ENCODE peak calls at places on chromosomes 1 and 21, in five cellular contexts. One of them, this sample, is unnamed.

GRCh38 chr1:156062189-156062588 is 1.2 kb downstream of the RAB25 start:
- DNase-seq in neural progenitor cell: no peak
- DNase-seq in neuronal stem cell: no peak
- DNase-seq in IMR-90: peak
- DNase-seq in fibroblast of lung: no peak
- DNase-seq in this sample: no peak

GRCh38 chr1:8061673-8062386 is 35.7 kb upstream of the ERRFI1 start:
- DNase-seq in neural progenitor cell: no peak
- DNase-seq in neuronal stem cell: no peak
- DNase-seq in IMR-90: peak
- DNase-seq in fibroblast of lung: peak
- DNase-seq in this sample: no peak

GRCh38 chr1:93995837-93996526 is 86.8 kb upstream of the GCLM start:
- DNase-seq in neural progenitor cell: no peak
- DNase-seq in neuronal stem cell: no peak
- DNase-seq in IMR-90: no peak
- DNase-seq in fibroblast of lung: no peak
- DNase-seq in this sample: no peak

GRCh38 chr21:40850071-40850470 is 3.1 kb upstream of the DSCAM start:
- DNase-seq in neural progenitor cell: no peak
- DNase-seq in neuronal stem cell: no peak
- DNase-seq in IMR-90: no peak
- DNase-seq in fibroblast of lung: no peak
- DNase-seq in this sample: no peak

GRCh38 chr1:201691716-201692115 is 137.2 kb upstream of the IPO9 start:
- DNase-seq in neural progenitor cell: no peak
- DNase-seq in neuronal stem cell: no peak
- DNase-seq in IMR-90: no peak
- DNase-seq in fibroblast of lung: no peak
- DNase-seq in this sample: no peak

GRCh38 chr1:16143566-16144324 is 12.1 kb downstream of the EPHA2 start:
- DNase-seq in neural progenitor cell: no peak
- DNase-seq in neuronal stem cell: no peak
- DNase-seq in IMR-90: no peak
- DNase-seq in fibroblast of lung: no peak
- DNase-seq in this sample: no peak

GRCh38 chr1:231279081-231279480 is 38.1 kb downstream of the GNPAT start:
- DNase-seq in neural progenitor cell: no peak
- DNase-seq in neuronal stem cell: no peak
- DNase-seq in IMR-90: peak
- DNase-seq in fibroblast of lung: peak
- DNase-seq in this sample: no peak

GRCh38 chr1:228341450-228341813 is 65.2 kb downstream of the TRIM11 start:
- DNase-seq in neural progenitor cell: no peak
- DNase-seq in neuronal stem cell: no peak
- DNase-seq in IMR-90: no peak
- DNase-seq in fibroblast of lung: no peak
- DNase-seq in this sample: no peak

GRCh38 chr1:111624382-111624781 is 4.8 kb downstream of the RAP1A start:
- DNase-seq in neural progenitor cell: no peak
- DNase-seq in neuronal stem cell: no peak
- DNase-seq in IMR-90: no peak
- DNase-seq in fibroblast of lung: no peak
- DNase-seq in this sample: no peak

GRCh38 chr1:41805771-41806471 is 112.8 kb downstream of the HIVEP3 start:
- DNase-seq in neural progenitor cell: no peak
- DNase-seq in neuronal stem cell: no peak
- DNase-seq in IMR-90: no peak
- DNase-seq in fibroblast of lung: no peak
- DNase-seq in this sample: no peak

GRCh38 chr1:174761257-174761760 is 238.4 kb upstream of the CACYBP start:
- DNase-seq in neural progenitor cell: no peak
- DNase-seq in neuronal stem cell: no peak
- DNase-seq in IMR-90: no peak
- DNase-seq in fibroblast of lung: no peak
- DNase-seq in this sample: no peak

GRCh38 chr1:241423541-241424479 is 66.8 kb upstream of the RGS7 start:
- DNase-seq in neural progenitor cell: peak
- DNase-seq in neuronal stem cell: peak
- DNase-seq in IMR-90: peak
- DNase-seq in fibroblast of lung: peak
- DNase-seq in this sample: no peak

GRCh38 chr1:21909787-21910503 is 27.2 kb downstream of the HSPG2 start:
- DNase-seq in neural progenitor cell: peak
- DNase-seq in neuronal stem cell: peak
- DNase-seq in IMR-90: peak
- DNase-seq in fibroblast of lung: peak
- DNase-seq in this sample: no peak

GRCh38 chr1:178612261-178612660 is 99.4 kb downstream of the TEX35 start:
- DNase-seq in neural progenitor cell: no peak
- DNase-seq in neuronal stem cell: no peak
- DNase-seq in IMR-90: peak
- DNase-seq in fibroblast of lung: peak
- DNase-seq in this sample: no peak

GRCh38 chr1:119799599-119800177 is 11.6 kb downstream of the REG4 start:
- DNase-seq in neural progenitor cell: no peak
- DNase-seq in neuronal stem cell: no peak
- DNase-seq in IMR-90: no peak
- DNase-seq in fibroblast of lung: no peak
- DNase-seq in this sample: no peak

GRCh38 chr1:67749263-67749843 is 64.4 kb downstream of the GADD45A start:
- DNase-seq in neural progenitor cell: peak
- DNase-seq in neuronal stem cell: no peak
- DNase-seq in IMR-90: no peak
- DNase-seq in fibroblast of lung: no peak
- DNase-seq in this sample: no peak

GRCh38 chr21:33219961-33220360 is 9.8 kb upstream of the IFNAR2 start:
- DNase-seq in neural progenitor cell: no peak
- DNase-seq in neuronal stem cell: no peak
- DNase-seq in IMR-90: no peak
- DNase-seq in fibroblast of lung: no peak
- DNase-seq in this sample: no peak

GRCh38 chr1:19067187-19067911 is 110.9 kb upstream of the IFFO2 start:
- DNase-seq in neural progenitor cell: peak
- DNase-seq in neuronal stem cell: peak
- DNase-seq in IMR-90: no peak
- DNase-seq in fibroblast of lung: no peak
- DNase-seq in this sample: no peak

GRCh38 chr1:11522400-11523235 is 43.7 kb downstream of the DISP3 start:
- DNase-seq in neural progenitor cell: no peak
- DNase-seq in neuronal stem cell: no peak
- DNase-seq in IMR-90: no peak
- DNase-seq in fibroblast of lung: no peak
- DNase-seq in this sample: no peak

GRCh38 chr1:11519629-11520031 is 40.7 kb downstream of the DISP3 start:
- DNase-seq in neural progenitor cell: no peak
- DNase-seq in neuronal stem cell: no peak
- DNase-seq in IMR-90: no peak
- DNase-seq in fibroblast of lung: no peak
- DNase-seq in this sample: no peak

GRCh38 chr1:11521605-11522399 is 42.8 kb downstream of the DISP3 start:
- DNase-seq in neural progenitor cell: no peak
- DNase-seq in neuronal stem cell: no peak
- DNase-seq in IMR-90: no peak
- DNase-seq in fibroblast of lung: no peak
- DNase-seq in this sample: no peak

GRCh38 chr1:11518791-11519628 is 40.1 kb downstream of the DISP3 start:
- DNase-seq in neural progenitor cell: no peak
- DNase-seq in neuronal stem cell: no peak
- DNase-seq in IMR-90: no peak
- DNase-seq in fibroblast of lung: no peak
- DNase-seq in this sample: no peak

DNA sequence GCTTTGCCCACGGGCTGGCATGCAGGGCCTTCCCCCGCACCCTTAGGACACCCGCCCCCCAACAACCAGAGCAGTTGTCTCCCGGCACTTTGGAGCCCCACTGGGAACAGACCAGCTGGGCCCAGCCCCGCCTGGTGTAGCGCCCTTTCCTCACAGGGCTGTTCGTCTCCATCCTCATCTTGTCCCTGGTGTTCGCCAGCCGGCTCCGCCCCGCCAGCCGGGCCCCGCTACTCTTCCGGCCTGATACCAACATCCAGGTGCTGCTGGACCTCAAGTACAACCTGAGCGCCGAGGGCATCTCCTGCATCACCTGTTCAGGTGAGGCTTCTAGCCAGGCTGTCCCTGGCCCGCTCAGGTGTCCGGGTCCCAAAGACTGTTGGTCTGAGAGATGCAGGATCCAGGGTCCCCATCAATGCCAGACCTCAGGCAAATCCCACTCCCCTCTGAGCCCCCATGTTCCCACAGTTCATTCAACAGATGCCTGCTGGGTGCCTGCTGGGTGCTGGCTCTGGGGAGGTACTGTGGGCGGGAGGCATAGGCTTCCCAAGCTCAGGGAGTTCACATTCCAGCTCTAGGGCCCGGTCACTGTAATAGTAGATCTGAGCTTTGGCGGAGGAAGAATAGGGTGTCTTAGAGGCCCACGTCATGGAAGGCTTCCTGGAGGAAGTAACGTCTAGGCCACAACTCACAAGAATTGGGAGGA is 41.7 kb downstream of the DISP3 start:
- DNase-seq in neural progenitor cell: no peak
- DNase-seq in neuronal stem cell: no peak
- DNase-seq in IMR-90: no peak
- DNase-seq in fibroblast of lung: no peak
- DNase-seq in this sample: no peak
- H2AFZ ChIP-seq in neural progenitor cell: no peak
- H2AFZ ChIP-seq in neuronal stem cell: no peak
- H2AFZ ChIP-seq in IMR-90: no peak
- H2AFZ ChIP-seq in fibroblast of lung: no peak
- H2AFZ ChIP-seq in this sample: no peak

GRCh38 chr1:117534995-117535467 is 70.8 kb upstream of the TENT5C start:
- DNase-seq in neural progenitor cell: peak
- DNase-seq in neuronal stem cell: peak
- DNase-seq in IMR-90: peak
- DNase-seq in fibroblast of lung: peak
- DNase-seq in this sample: peak
- H2AFZ ChIP-seq in neural progenitor cell: peak
- H2AFZ ChIP-seq in neuronal stem cell: no peak
- H2AFZ ChIP-seq in IMR-90: peak
- H2AFZ ChIP-seq in fibroblast of lung: peak
- H2AFZ ChIP-seq in this sample: no peak

DNA sequence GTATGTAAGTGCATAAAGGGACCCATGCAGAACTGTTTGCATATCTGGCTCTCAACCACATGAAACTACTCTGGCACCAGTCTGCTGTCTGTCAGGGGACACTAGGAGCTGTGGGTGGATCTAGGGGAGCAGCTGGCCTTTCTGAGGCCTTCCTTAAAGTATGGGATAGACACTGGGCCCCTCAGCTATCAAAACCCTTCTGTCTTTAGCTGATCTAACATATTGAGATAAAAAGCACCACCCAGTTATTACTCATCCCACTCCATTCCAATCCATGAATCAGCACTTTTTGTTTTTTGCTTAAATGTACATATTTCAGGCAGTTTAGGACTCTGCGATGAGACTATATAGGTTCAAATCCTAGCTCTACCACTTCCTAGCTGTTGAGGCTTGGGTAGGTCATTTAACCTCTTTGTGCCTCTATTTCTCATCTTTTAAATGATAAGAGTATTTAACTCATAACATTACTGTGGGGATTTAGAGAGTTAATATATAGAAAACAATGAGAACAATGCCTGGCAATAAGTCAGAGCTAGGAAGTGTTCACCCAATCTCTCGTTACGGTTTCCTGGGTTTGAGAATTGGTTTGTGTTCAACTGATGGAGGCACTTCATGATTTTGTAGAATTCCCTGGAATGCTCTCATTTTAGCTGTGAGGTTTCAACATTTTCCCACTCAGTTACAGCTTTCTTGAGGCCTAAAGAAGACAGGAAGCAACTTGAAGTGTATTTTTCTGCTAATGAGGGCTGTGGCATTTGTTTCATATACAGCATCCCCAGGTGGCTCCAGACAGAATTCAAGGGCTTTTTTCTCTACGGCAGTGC is 68.9 kb downstream of the LRIG2 start:
- DNase-seq in neural progenitor cell: no peak
- DNase-seq in neuronal stem cell: no peak
- DNase-seq in IMR-90: peak
- DNase-seq in fibroblast of lung: peak
- DNase-seq in this sample: no peak
- H2AFZ ChIP-seq in neural progenitor cell: no peak
- H2AFZ ChIP-seq in neuronal stem cell: peak
- H2AFZ ChIP-seq in IMR-90: peak
- H2AFZ ChIP-seq in fibroblast of lung: peak
- H2AFZ ChIP-seq in this sample: peak

GRCh38 chr1:186802388-186802787 is 26.4 kb upstream of the PLA2G4A start:
- DNase-seq in neural progenitor cell: no peak
- DNase-seq in neuronal stem cell: no peak
- DNase-seq in IMR-90: no peak
- DNase-seq in fibroblast of lung: no peak
- DNase-seq in this sample: no peak

GRCh38 chr1:186793582-186793927 is 35.2 kb upstream of the PLA2G4A start:
- DNase-seq in neural progenitor cell: no peak
- DNase-seq in neuronal stem cell: no peak
- DNase-seq in IMR-90: peak
- DNase-seq in fibroblast of lung: no peak
- DNase-seq in this sample: no peak

GRCh38 chr1:186804669-186805068 is 24.1 kb upstream of the PLA2G4A start:
- DNase-seq in neural progenitor cell: no peak
- DNase-seq in neuronal stem cell: no peak
- DNase-seq in IMR-90: no peak
- DNase-seq in fibroblast of lung: no peak
- DNase-seq in this sample: no peak

GRCh38 chr1:186799689-186800054 is 29.1 kb upstream of the PLA2G4A start:
- DNase-seq in neural progenitor cell: no peak
- DNase-seq in neuronal stem cell: no peak
- DNase-seq in IMR-90: no peak
- DNase-seq in fibroblast of lung: no peak
- DNase-seq in this sample: no peak

DNA sequence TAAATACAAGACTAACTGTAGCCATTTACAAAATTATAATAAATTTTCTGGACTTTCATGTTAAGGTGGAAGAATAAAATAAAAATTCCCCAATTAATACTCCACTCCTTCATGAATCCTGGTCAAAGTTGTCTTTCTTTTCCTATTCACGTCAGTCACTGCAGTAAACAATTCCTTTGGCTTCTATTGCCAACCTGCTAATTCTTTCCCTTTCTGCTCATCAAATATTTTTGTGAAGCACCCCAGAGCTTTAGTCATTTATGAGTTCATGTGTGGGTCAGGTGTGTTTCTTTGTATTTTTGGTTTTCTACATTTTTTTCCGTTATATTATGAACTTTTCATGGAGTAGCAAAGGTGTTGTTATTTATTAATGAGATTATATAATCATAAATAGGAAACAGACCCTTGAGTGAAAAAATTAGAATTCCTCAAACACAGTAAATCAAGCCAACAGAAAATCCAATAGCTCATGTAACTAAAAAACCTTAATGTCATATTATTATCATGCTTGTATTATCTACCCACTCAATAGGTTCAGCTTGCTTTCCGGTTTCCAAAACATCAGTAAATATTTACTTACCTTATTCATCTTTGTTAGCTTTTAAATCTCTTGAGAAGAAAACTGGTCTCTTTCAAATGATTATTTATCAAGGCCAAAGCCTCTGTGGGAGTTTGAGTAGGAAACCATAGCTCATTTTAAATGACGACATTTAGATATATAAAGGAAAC is 29.6 kb upstream of the PLA2G4A start:
- DNase-seq in neural progenitor cell: no peak
- DNase-seq in neuronal stem cell: no peak
- DNase-seq in IMR-90: no peak
- DNase-seq in fibroblast of lung: no peak
- DNase-seq in this sample: no peak
- H2AFZ ChIP-seq in neural progenitor cell: no peak
- H2AFZ ChIP-seq in neuronal stem cell: no peak
- H2AFZ ChIP-seq in IMR-90: no peak
- H2AFZ ChIP-seq in fibroblast of lung: no peak
- H2AFZ ChIP-seq in this sample: no peak

GRCh38 chr1:65469126-65469888 is 48.8 kb downstream of the LEPR start:
- DNase-seq in neural progenitor cell: no peak
- DNase-seq in neuronal stem cell: no peak
- DNase-seq in IMR-90: peak
- DNase-seq in fibroblast of lung: no peak
- DNase-seq in this sample: no peak
- H2AFZ ChIP-seq in neural progenitor cell: no peak
- H2AFZ ChIP-seq in neuronal stem cell: peak
- H2AFZ ChIP-seq in IMR-90: no peak
- H2AFZ ChIP-seq in fibroblast of lung: no peak
- H2AFZ ChIP-seq in this sample: no peak